ENCODE peak calls at places on chromosomes 3 and 15, in seven cellular contexts. U, D, R, N, Z, I and V are unnamed samples.

GRCh38 chr3:154901263-154901662 is 178.9 kb upstream of the MME start:
- DNase-seq in U (no peak), D (no peak), R (peak; percentile 54), N (no peak), Z (no peak), I (no peak), V (no peak)

GRCh38 chr15:39181901-39182300 is 399.0 kb upstream of the THBS1 start:
- DNase-seq in U (no peak), D (no peak), R (peak; percentile 55), N (no peak), Z (no peak), I (no peak), V (no peak)

GRCh38 chr3:179962617-179963387 is 73.9 kb downstream of the PEX5L start:
- DNase-seq in U (no peak), D (no peak), R (no peak), N (no peak), Z (no peak), I (no peak), V (no peak)

GRCh38 chr3:65971281-65972252 is 67.2 kb downstream of the MAGI1 start:
- DNase-seq in U (no peak), D (no peak), R (no peak), N (no peak), Z (no peak), I (no peak), V (no peak)

GRCh38 chr3:71581981-71582611 is 1.4 kb downstream of the FOXP1 start:
- DNase-seq in U (no peak), D (peak; percentile 56), R (no peak), N (peak; percentile 90), Z (peak; percentile 70), I (peak; percentile 67), V (peak; percentile 17)

GRCh38 chr3:142857056-142857455 is 31.8 kb downstream of the PCOLCE2 start:
- DNase-seq in U (no peak), D (no peak), R (no peak), N (no peak), Z (peak; percentile 73), I (peak; percentile 70), V (no peak)

GRCh38 chr3:28949580-28949979 is 331.3 kb upstream of the RBMS3 start:
- DNase-seq in U (no peak), D (no peak), R (no peak), N (no peak), Z (no peak), I (no peak), V (no peak)

GRCh38 chr3:178966299-178967183 is 105.1 kb downstream of the ZMAT3 start:
- DNase-seq in U (no peak), D (peak; percentile 72), R (peak; percentile 37), N (no peak), Z (peak; percentile 62), I (peak; percentile 38), V (peak; percentile 18)

GRCh38 chr15:42085236-42085605 is 9.1 kb downstream of the PLA2G4D start:
- DNase-seq in U (no peak), D (no peak), R (no peak), N (no peak), Z (peak; percentile 54), I (no peak), V (no peak)

GRCh38 chr3:155807823-155808222 is 1.7 kb upstream of the C3orf33 start:
- DNase-seq in U (no peak), D (no peak), R (peak; percentile 11), N (no peak), Z (no peak), I (no peak), V (no peak)

GRCh38 chr3:42653303-42653559 is 266 bp upstream of the ZBTB47 start:
- DNase-seq in U (no peak), D (no peak), R (no peak), N (no peak), Z (no peak), I (no peak), V (no peak)
- H3K4me1 ChIP-seq in U (peaks cover 71% of the 10 kb centered on the region), D (peaks cover 36% of the 10 kb centered on the region), R (peaks cover 35% of the 10 kb centered on the region), N (peaks cover 48% of the 10 kb centered on the region), Z (peaks cover 36% of the 10 kb centered on the region), I (peaks cover 44% of the 10 kb centered on the region), V (peaks cover 85% of the 10 kb centered on the region)

GRCh38 chr15:67882487-67883227 is 42.8 kb upstream of the RNU6-1 start:
- DNase-seq in U (no peak), D (no peak), R (peak; percentile 8), N (no peak), Z (peak; percentile 66), I (no peak), V (no peak)

GRCh38 chr15:67884009-67884408 is 44.2 kb upstream of the RNU6-1 start:
- DNase-seq in U (no peak), D (no peak), R (no peak), N (no peak), Z (no peak), I (no peak), V (no peak)

GRCh38 chr15:67885848-67886247 is 46.0 kb upstream of the RNU6-1 start:
- DNase-seq in U (no peak), D (no peak), R (no peak), N (no peak), Z (no peak), I (no peak), V (no peak)

GRCh38 chr15:67883228-67883773 is 43.5 kb upstream of the RNU6-1 start:
- DNase-seq in U (no peak), D (no peak), R (no peak), N (no peak), Z (no peak), I (no peak), V (no peak)

GRCh38 chr15:67884514-67885225 is 44.8 kb upstream of the RNU6-1 start:
- DNase-seq in U (no peak), D (peak; percentile 43), R (peak; percentile 54), N (peak; percentile 84), Z (peak; percentile 87), I (peak; percentile 84), V (peak; percentile 75)
- TF ChIP-seq POLR2A in U (peak; percentile 47), D (no peak), R (no peak), N (no peak), Z (no peak), I (peak; percentile 32), V (peak; percentile 65)

DNA sequence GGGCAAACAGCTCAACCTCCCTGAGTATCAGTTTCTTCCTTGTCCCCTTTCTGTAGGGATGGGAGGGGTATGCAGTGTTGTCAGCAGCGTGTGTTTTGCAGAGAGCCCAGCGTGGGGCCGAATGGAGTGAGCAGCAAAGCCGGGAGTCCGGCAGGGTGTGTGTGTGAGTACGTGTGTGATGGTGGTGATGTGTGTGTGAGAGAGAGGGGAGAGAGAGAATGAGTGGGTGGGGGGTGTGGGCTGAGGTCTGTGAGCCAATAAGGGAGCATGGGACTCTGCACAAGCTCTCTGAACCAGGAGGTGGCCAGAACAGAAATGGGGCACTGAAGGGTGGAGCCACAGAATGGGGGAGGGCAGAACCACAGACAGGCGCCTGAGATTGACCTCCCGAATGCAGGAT is 43.8 kb downstream of the IFT122 start:
- DNase-seq in U (no peak), D (no peak), R (no peak), N (no peak), Z (no peak), I (no peak), V (no peak)
- H3K27ac ChIP-seq in U (no peak overlapping the region), D (no peak overlapping the region), R (no peak overlapping the region), N (no peak overlapping the region), Z (no peak overlapping the region), I (no peak overlapping the region), V (no peak overlapping the region)

GRCh38 chr3:136050250-136050649 is 84.7 kb downstream of the PPP2R3A start:
- DNase-seq in U (no peak), D (no peak), R (no peak), N (no peak), Z (no peak), I (no peak), V (no peak)
- H3K4me1 ChIP-seq in U (no peaks in the 10 kb centered on the region), D (peaks cover 3% of the 10 kb centered on the region), R (peaks cover 2% of the 10 kb centered on the region), N (no peaks in the 10 kb centered on the region), Z (no peaks in the 10 kb centered on the region), I (no peaks in the 10 kb centered on the region), V (no peaks in the 10 kb centered on the region)

GRCh38 chr3:185489462-185489861 is 9.4 kb downstream of the TMEM41A start:
- DNase-seq in U (no peak), D (no peak), R (no peak), N (no peak), Z (no peak), I (no peak), V (no peak)
- TF ChIP-seq POLR2A in U (no peak), D (no peak), R (no peak), N (no peak), Z (no peak), I (no peak), V (no peak)

GRCh38 chr3:31900583-31900982 is 80.5 kb downstream of the OSBPL10 start:
- DNase-seq in U (no peak), D (no peak), R (no peak), N (no peak), Z (no peak), I (no peak), V (no peak)
- H3K27ac ChIP-seq in U (no peak overlapping the region), D (no peak overlapping the region), R (no peak overlapping the region), N (no peak overlapping the region), Z (no peak overlapping the region), I (no peak overlapping the region), V (peak overlapping the region; percentile 16)

GRCh38 chr3:13568515-13568995 is 19.6 kb downstream of the FBLN2 start:
- DNase-seq in U (no peak), D (no peak), R (no peak), N (peak; percentile 64), Z (no peak), I (no peak), V (no peak)
- H3K4me1 ChIP-seq in U (peaks cover 10% of the 10 kb centered on the region), D (no peaks in the 10 kb centered on the region), R (no peaks in the 10 kb centered on the region), N (no peaks in the 10 kb centered on the region), Z (no peaks in the 10 kb centered on the region), I (no peaks in the 10 kb centered on the region), V (no peaks in the 10 kb centered on the region)

DNA sequence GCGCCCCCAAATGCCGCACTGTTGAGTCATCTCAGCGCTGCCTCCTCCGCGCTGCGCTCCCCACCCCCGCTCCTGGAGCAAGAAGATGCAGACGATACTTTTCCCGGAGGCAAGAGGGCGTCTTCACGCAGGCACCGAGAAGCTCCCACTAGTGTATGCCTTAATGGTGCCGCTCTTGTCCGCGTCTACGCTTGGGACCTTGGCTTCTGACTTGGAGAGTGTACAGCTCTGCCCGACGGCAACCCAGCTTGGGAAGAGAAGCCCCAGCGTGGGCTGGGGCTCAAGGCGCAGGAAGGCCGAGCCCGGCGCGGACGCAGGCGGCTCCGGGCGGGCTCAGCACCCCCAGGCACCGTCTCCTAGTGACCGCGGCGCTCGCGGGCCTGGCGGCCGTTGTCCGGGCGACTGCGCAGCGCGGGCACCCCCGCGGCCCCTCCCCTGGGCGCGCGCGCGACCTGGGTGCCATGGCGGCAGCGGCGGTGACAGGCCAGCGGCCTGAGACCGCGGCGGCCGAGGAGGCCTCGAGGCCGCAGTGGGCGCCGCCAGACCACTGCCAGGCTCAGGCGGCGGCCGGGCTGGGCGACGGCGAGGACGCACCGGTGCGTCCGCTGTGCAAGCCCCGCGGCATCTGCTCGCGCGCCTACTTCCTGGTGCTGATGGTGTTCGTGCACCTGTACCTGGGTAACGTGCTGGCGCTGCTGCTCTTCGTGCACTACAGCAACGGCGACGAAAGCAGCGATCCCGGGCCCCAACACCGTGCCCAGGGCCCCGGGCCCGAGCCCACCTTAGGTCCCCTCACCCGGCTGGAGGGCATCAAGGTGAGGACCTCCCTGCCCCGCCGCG is at the start of gene P4HTM:
- DNase-seq in U (no peak), D (peak; percentile 93), R (peak; percentile 93), N (peak; percentile 92), Z (peak; percentile 95), I (peak; percentile 68), V (peak; percentile 76)
- TF ChIP-seq POLR2A in U (peak; percentile 44), D (peak; percentile 61), R (peak; percentile 77), N (no peak), Z (peak; percentile 57), I (no peak), V (no peak)

DNA sequence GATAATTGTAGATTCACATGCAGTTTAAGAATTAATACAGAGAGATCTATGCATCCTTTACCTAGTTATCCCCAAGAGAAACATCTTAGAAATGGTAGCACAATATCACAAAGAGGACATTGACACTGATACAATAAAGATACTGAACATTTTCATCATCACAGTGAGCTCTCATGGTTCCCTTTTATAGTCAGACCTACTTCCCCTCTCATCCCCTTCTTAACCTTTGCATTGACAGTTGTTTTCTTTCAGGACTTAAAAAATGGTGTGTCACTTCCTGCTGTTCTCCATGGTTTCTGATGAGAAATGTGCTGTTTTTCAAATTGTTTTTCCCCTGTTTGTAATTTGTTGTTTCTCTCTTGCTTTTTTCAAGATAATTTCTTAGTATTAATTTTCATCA is 89.9 kb downstream of the SATB1 start:
- DNase-seq in U (no peak), D (no peak), R (no peak), N (no peak), Z (no peak), I (no peak), V (no peak)
- H3K27ac ChIP-seq in U (no peak overlapping the region), D (no peak overlapping the region), R (no peak overlapping the region), N (no peak overlapping the region), Z (no peak overlapping the region), I (no peak overlapping the region), V (no peak overlapping the region)